ENCODE peak calls at places on chromosomes 5 and 9, in four cellular contexts. X is HepG2, I is SK-N-SH, H is K562. E is an unnamed sample.

GRCh38 chr5:149284501-149284900 is 12.8 kb downstream of the AFAP1L1 start:
- DNase-seq in X (no peak), I (no peak), H (no peak), E (no peak)

GRCh38 chr9:76699966-76700365 is 64.3 kb upstream of the PCA3 start:
- DNase-seq in X (no peak), I (no peak), H (no peak), E (no peak)

GRCh38 chr9:93962561-93963440 is 7.6 kb upstream of the BARX1 start:
- DNase-seq in X (peak; percentile 66), I (peak; percentile 89), H (peak; percentile 91), E (peak; percentile 70)

GRCh38 chr9:95822583-95823431 is 52.7 kb upstream of the ERCC6L2 start:
- DNase-seq in X (no peak), I (no peak), H (no peak), E (peak; percentile 2)

GRCh38 chr5:139027150-139027549 is 152.0 kb upstream of the LRRTM2 start:
- DNase-seq in X (no peak), I (no peak), H (no peak), E (no peak)

GRCh38 chr9:133987946-133988665 is 4.0 kb downstream of the VAV2 start:
- DNase-seq in X (no peak), I (no peak), H (no peak), E (no peak)

GRCh38 chr9:129333961-129334743 is 156.1 kb upstream of the IER5L start:
- DNase-seq in X (peak; percentile 94), I (peak; percentile 93), H (peak; percentile 68), E (peak; percentile 93)

GRCh38 chr5:89849819-89850515 is 559.6 kb downstream of the CETN3 start:
- DNase-seq in X (no peak), I (no peak), H (no peak), E (no peak)

GRCh38 chr9:106771618-106772017 is 91.3 kb upstream of the ZNF462 start:
- DNase-seq in X (no peak), I (no peak), H (no peak), E (no peak)

GRCh38 chr9:2127486-2127885 is 112.3 kb downstream of the SMARCA2 start:
- DNase-seq in X (no peak), I (no peak), H (no peak), E (no peak)

GRCh38 chr9:16828335-16829281 is 41.9 kb downstream of the BNC2 start:
- DNase-seq in X (no peak), I (peak; percentile 78), H (no peak), E (no peak)

DNA sequence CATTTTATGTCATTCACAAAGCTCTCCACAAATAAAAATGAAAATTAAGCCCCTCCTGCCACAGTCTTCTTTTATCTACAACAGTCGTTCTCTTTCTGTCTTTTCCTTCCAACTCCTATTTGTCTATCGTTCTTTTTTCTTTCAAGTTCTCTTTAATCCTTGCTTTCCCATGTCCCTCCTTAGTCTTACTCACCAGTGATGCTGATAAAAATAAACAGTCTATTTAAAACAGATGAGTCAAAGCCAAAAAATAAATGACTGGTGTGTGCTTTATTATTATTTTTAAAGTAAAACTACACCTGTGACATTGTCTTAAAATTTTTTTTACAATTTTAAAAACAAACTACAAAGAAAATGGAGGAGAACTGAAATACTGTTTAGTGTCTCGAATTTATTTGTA is 137.1 kb upstream of the TMEM161B start:
- DNase-seq in X (no peak), I (no peak), H (no peak), E (no peak)
- TF ChIP-seq ELF1 in X (no peak), I (no peak), H (no peak), E (no peak)

GRCh38 chr9:125366676-125367075 is 105.0 kb downstream of the GAPVD1 start:
- DNase-seq in X (no peak), I (no peak), H (no peak), E (no peak)

GRCh38 chr9:125356032-125356431 is 94.4 kb downstream of the GAPVD1 start:
- DNase-seq in X (no peak), I (no peak), H (no peak), E (no peak)

GRCh38 chr9:125359011-125359410 is 97.4 kb downstream of the GAPVD1 start:
- DNase-seq in X (no peak), I (no peak), H (no peak), E (no peak)

GRCh38 chr9:125360621-125361020 is 99.0 kb downstream of the GAPVD1 start:
- DNase-seq in X (no peak), I (no peak), H (no peak), E (no peak)

DNA sequence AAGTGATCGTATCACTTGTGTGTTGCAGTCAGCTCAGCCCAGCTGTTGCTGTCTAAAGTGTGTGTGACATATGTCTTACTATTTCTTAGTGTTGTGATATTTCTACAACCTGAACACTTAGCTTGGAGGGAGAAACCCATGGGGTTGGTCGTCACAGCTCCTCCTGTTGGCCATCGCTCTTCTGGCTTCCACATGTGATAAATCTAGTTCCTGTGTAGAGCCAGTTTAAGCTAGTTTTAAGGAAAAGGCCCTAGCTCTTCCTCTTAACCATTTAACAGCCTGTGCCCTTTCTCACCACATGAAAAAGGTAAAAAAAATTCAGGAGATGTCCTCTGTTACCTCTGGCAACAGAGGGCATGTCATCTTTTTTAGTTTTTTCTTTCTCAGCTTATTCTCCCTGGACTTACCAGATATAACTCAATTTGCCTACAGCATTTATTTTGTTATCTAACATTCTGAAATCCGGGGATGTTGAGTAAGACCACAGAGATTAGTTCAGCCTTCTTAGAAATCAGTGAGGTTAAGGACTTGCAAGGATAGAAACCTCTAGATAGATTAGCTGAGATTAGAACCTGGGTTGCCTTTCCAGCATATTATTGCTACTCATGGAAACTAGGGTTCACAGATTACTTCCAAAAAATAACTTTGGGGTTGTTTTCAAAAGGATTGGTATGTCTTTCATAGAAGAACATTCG is 100.4 kb downstream of the GAPVD1 start:
- DNase-seq in X (no peak), I (no peak), H (peak; percentile 59), E (peak; percentile 10)
- TF ChIP-seq ELF1 in X (no peak), I (no peak), H (no peak), E (peak; percentile 19)

DNA sequence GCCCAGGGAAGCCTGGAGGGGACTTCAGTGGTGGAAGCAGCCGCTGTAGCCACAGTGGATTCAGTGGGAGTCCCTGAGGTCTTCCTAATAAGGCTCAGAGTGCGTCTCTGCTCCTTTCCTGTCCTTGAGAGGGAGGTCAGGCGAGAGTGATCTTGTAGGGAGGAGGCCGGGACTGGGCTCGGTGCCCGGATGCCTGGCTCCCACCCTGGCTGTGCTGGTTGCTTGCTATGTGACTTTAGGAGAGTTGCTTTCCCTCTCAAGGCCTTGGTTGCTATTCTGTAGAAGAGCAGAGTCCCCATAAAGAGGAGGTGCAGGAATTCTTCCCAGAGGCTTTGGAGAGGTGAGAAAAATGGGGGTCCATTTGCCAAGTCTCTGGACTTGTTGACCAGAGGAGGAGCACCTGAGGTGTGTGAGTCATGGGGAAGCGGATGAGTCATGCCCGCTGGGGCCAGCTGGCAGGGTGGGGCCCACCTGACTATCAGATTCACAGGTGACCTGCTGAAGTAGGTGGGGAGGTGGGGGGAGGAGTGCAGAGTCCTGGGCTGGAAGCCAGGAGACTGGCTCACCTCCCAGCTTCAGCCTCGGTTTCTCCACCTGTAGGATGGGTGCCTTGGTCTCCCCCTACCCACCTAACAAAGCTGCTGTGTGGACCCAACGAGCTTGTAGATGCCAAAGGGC is 13.8 kb downstream of the GSN start:
- DNase-seq in X (peak; percentile 85), I (no peak), H (peak; percentile 73), E (peak; percentile 94)
- TF ChIP-seq ELF1 in X (no peak), I (no peak), H (no peak), E (no peak)

DNA sequence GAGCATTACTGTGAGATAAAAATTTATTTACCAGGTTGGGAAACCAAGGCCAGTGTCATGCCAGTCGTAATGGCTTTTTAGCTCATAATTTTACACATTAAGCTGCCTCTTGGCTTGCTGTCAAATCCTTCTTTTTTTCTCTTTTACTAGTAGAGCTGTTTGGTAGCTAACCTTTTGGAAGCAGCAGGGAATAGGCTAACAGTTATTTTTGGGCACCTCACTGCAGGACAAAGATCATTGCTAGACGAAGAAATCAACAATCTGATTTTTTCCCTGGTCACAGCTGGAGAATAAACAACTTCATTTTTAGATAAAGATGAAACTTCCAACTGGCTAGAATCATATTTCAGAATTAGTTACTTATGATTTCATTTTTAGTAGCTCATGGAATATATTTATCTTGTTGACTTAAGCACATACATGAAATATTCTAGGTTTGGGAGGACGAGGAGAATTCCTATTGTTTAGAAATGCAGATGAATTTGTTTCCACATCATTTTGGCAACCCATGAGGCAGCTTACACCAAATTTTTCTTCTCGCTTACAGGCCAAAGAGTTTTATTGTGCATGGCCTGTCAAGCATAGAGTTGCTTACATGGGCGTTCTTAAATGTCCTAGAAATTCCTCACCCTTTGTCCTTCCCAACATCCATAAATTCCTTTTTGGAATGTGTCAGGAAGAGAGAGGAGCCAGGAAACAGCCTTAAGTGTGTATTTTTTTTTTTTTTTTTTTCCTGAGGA is 19.6 kb downstream of the TNC start:
- DNase-seq in X (no peak), I (no peak), H (no peak), E (no peak)
- TF ChIP-seq ELF1 in X (no peak), I (no peak), H (no peak), E (no peak)

GRCh38 chr5:38414348-38414747 is 142.1 kb downstream of the LIFR start:
- DNase-seq in X (no peak), I (no peak), H (no peak), E (no peak)
- TF ChIP-seq ELF1 in X (no peak), I (no peak), H (no peak), E (no peak)

DNA sequence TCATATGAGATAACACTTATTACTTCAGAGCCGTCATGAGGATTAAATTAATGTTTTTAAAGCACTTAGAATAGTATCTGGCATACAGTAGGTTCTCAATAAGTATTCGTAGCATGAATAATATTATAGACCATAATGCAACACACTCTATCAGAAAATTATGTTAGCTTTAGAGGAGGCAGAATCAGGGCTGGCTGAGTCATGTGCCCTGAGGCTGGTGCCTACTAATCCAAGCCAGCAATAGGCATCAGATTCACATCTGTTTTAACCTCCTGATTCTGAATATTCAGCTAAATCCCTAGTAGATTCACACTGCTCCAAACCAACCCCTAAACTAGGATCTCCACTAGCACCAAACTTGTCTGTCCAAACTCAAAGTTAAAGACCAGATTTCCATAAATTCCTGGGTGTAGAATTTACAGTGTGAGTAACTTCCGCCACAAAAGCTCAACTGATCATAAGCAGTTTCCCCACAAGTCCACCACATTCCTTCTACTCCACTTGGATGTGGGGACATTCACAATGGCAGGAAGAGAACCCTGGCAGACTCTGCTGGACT is 170.0 kb upstream of the DAPK1 start:
- DNase-seq in X (no peak), I (peak; percentile 27), H (no peak), E (no peak)
- TF ChIP-seq ELF1 in X (no peak), I (no peak), H (no peak), E (no peak)

GRCh38 chr9:87826331-87826730 is 56.3 kb upstream of the SPATA31E1 start:
- DNase-seq in X (no peak), I (no peak), H (no peak), E (no peak)
- TF ChIP-seq ELF1 in X (no peak), I (no peak), H (no peak), E (no peak)

E was measured in HCT116.